ENCODE peak calls at places on chromosome 15, in eight cellular contexts. R is suprapubic skin, U is uterus, T is IMR-90, K is psoas muscle, X is dorsolateral prefrontal cortex, E is mesendoderm, Q is upper lobe of right lung. A is an unnamed sample.
A peak's percentile ranks its signal among the peaks of the same experiment; 100 is the strongest.

GRCh38 chr15:58465866-58466517 is 34.2 kb downstream of the LIPC start:
- DNase-seq in R (no peak), U (no peak), T (peak; percentile 52), K (no peak), X (no peak), E (no peak), Q (no peak), A (no peak)

GRCh38 chr15:83205725-83206324 is 1.8 kb downstream of the HDGFL3 start:
- DNase-seq in R (no peak), U (no peak), T (peak; percentile 63), K (no peak), X (no peak), E (no peak), Q (no peak), A (no peak)

GRCh38 chr15:85579957-85580694 is 199.7 kb downstream of the AKAP13 start:
- DNase-seq in R (no peak), U (peak; percentile 32), T (no peak), K (no peak), X (no peak), E (peak; percentile 10), Q (peak; percentile 53), A (no peak)

GRCh38 chr15:99668533-99669182 is 64.6 kb downstream of the LYSMD4 start:
- DNase-seq in R (no peak), U (no peak), T (no peak), K (no peak), X (no peak), E (peak; percentile 40), Q (no peak), A (no peak)

GRCh38 chr15:83092309-83092976 is 15.0 kb upstream of the TM6SF1 start:
- DNase-seq in R (no peak), U (no peak), T (peak; percentile 77), K (no peak), X (no peak), E (no peak), Q (no peak), A (no peak)

GRCh38 chr15:84842781-84843180 is 25.6 kb downstream of the ALPK3 start:
- DNase-seq in R (no peak), U (no peak), T (no peak), K (no peak), X (no peak), E (no peak), Q (no peak), A (no peak)

GRCh38 chr15:43534897-43535296 is 17.5 kb downstream of the MAP1A start:
- DNase-seq in R (no peak), U (no peak), T (no peak), K (no peak), X (no peak), E (no peak), Q (no peak), A (no peak)

GRCh38 chr15:98612490-98613110 is 35.7 kb upstream of the IGF1R start:
- DNase-seq in R (no peak), U (no peak), T (no peak), K (no peak), X (no peak), E (no peak), Q (no peak), A (no peak)

GRCh38 chr15:44738340-44738984 is 2.1 kb downstream of the TRIM69 start:
- DNase-seq in R (no peak), U (no peak), T (peak; percentile 65), K (no peak), X (no peak), E (peak; percentile 46), Q (no peak), A (no peak)

GRCh38 chr15:52199271-52199670 is 8.1 kb upstream of the GNB5 start:
- DNase-seq in R (no peak), U (no peak), T (no peak), K (no peak), X (no peak), E (no peak), Q (no peak), A (no peak)

GRCh38 chr15:37900286-37901221 is 33.9 kb upstream of the TMCO5A start:
- DNase-seq in R (no peak), U (no peak), T (peak; percentile 84), K (no peak), X (no peak), E (no peak), Q (no peak), A (no peak)

GRCh38 chr15:44194397-44195150 is 497 bp downstream of the FRMD5 start:
- DNase-seq in R (no peak), U (peak; percentile 14), T (peak; percentile 85), K (no peak), X (peak; percentile 51), E (peak; percentile 43), Q (peak; percentile 68), A (peak; percentile 77)

GRCh38 chr15:58148120-58148519 is 9.9 kb downstream of the AQP9 start:
- DNase-seq in R (no peak), U (no peak), T (no peak), K (no peak), X (no peak), E (no peak), Q (no peak), A (no peak)

GRCh38 chr15:87033056-87033455 is 953.4 kb downstream of the AGBL1 start:
- DNase-seq in R (no peak), U (no peak), T (no peak), K (no peak), X (no peak), E (no peak), Q (no peak), A (no peak)

GRCh38 chr15:42059661-42060476 is 34.5 kb downstream of the PLA2G4D start:
- DNase-seq in R (no peak), U (no peak), T (peak; percentile 21), K (no peak), X (no peak), E (peak; percentile 69), Q (peak; percentile 72), A (no peak)

GRCh38 chr15:88989578-88989977 is 76.4 kb upstream of the MFGE8 start:
- DNase-seq in R (no peak), U (no peak), T (peak; percentile 94), K (no peak), X (no peak), E (no peak), Q (no peak), A (no peak)

GRCh38 chr15:70308011-70308761 is 210.5 kb upstream of the TLE3 start:
- DNase-seq in R (no peak), U (no peak), T (no peak), K (no peak), X (no peak), E (no peak), Q (no peak), A (no peak)

GRCh38 chr15:90829942-90830440 is 38.4 kb upstream of the FURIN start:
- DNase-seq in R (no peak), U (no peak), T (no peak), K (no peak), X (no peak), E (no peak), Q (peak; percentile 72), A (no peak)
- H3K27ac ChIP-seq in R (peak overlapping the region; percentile 15), U (peak overlapping the region; percentile 29), T (no peak overlapping the region), K (no peak overlapping the region), X (no peak overlapping the region), E (no peak overlapping the region), Q (peak overlapping the region; percentile 61), A (no peak overlapping the region)

DNA sequence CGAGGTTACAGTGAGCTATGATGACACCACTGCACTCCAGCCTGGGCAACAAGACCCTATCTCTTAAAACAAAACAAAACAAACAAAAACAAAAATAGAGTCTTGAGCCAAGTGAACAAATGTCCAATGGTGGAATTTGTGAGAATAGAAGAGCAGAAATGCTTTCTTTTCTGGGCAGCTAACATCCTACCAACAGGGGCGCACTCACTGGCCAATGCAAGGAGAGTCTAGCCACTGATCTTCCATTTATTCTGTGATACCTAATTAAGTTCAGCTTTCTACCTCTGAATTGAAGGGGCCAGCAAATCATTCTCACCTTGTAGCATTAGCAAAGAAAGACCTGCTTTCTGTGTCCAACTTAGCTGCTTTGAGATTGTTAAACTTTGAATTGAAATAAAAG is 301.9 kb upstream of the NR2F2 start:
- DNase-seq in R (no peak), U (no peak), T (no peak), K (no peak), X (no peak), E (no peak), Q (no peak), A (no peak)
- H3K27ac ChIP-seq in R (no peak overlapping the region), U (no peak overlapping the region), T (no peak overlapping the region), K (no peak overlapping the region), X (no peak overlapping the region), E (no peak overlapping the region), Q (no peak overlapping the region), A (no peak overlapping the region)

DNA sequence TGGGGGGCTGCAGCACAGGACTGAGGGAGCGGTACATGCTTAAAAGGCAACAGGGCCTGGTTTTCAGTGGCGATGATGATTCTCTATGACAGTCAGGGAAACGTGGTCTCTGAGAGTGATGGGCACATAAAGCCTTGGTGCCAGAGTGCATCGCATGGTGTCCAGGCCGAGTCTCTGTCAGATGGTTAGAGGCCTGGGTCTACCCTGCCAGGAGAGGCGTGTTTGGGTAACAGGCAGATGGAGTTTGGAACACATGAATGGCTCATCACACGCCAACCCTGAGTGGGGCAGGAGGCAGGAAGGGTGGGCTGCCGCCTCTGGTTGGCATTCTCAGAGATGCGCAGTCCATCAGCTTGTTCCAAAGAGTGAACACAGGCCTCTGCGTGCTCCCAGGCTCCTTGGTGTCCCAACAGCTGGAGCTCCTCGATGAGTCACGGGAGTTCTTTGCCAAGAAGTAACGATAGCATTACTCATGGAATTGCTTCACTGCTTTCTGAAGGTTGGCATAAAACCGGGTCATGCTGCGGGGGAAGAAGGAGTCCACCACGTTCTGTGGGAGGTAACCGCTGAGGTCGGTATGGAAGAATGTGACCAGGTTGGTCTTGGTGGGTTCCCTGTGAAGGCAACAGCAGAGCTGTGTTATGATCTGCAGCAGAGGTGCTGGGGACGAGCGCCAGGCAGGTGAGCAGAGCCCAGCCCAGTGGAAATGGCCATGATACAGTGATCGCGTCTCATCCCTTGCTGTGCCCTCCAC is 11.0 kb downstream of the STARD5 start:
- DNase-seq in R (peak; percentile 90), U (peak; percentile 86), T (peak; percentile 99), K (peak; percentile 86), X (peak; percentile 54), E (peak; percentile 65), Q (peak; percentile 73), A (no peak)
- H3K27ac ChIP-seq in R (peak overlapping the region; percentile 84), U (peak overlapping the region; percentile 88), T (peak overlapping the region; percentile 82), K (peak overlapping the region; percentile 36), X (peak overlapping the region; percentile 60), E (no peak overlapping the region), Q (peak overlapping the region; percentile 75), A (peak overlapping the region; percentile 4)

DNA sequence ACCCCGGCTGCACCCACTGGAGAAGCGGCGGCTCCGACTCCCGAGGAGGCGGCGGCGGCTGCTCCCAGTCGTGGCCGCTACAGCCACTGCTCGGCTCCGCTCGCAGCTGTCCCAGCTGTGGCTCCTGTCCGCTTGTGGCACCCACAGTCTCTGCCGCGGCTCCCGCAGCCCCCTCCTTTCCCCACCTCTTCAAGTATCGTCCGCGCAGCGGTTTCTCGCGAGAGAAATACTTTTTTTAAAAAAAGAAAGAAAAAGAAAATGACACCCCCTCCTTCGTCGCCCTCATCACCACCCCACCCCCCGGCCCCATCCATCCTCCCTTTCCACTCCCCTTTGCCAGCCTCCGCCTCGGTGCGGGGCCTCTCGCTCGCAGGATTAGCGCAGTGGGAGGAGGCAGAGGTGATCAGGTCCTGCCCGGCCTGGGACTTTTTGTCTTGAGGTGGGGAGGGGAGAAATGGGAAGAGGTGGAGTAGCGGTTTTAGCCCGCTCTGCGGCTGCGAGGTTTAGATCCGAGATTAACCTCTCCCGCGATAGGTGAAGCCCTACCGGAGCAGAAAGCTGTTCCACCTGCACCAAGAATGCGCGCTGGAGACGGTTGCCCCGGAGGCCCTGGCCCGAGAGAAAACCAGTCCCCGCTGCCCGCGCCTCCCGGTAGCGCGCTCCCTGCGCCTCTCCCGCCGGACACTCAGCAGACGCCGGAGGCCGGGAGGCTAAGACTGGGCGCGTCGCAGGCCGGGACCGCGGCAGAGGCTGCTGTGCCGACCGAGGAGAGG is at the start of gene FBN1:
- DNase-seq in R (peak; percentile 87), U (peak; percentile 83), T (peak; percentile 90), K (peak; percentile 84), X (peak; percentile 74), E (peak; percentile 94), Q (peak; percentile 66), A (peak; percentile 78)
- H3K27ac ChIP-seq in R (peak within 1 kb of the TSS; percentile 86), U (peak within 1 kb of the TSS; percentile 94), T (peak within 1 kb of the TSS; percentile 89), K (peak within 1 kb of the TSS; percentile 65), X (peak within 1 kb of the TSS; percentile 95), E (peak within 1 kb of the TSS; percentile 86), Q (peak within 1 kb of the TSS; percentile 84), A (peak within 1 kb of the TSS; percentile 87)

A was measured in caudate nucleus.